ENCODE peak calls at places on chromosomes 7 and 10, in eight cellular contexts. One of them, this sample, is unnamed.
A peak's percentile ranks its signal among the peaks of the same experiment; 100 is the strongest.

GRCh38 chr10:26571655-26572054 is 125.8 kb upstream of the PDSS1 start:
- DNase-seq in right atrium auricular region: no peak
- DNase-seq in kidney: no peak
- DNase-seq in A549: no peak
- DNase-seq in tibial nerve: no peak
- DNase-seq in heart right ventricle: no peak
- DNase-seq in CD8-positive, alpha-beta memory T cell: no peak
- DNase-seq in right cardiac atrium: no peak
- DNase-seq in this sample: no peak

GRCh38 chr10:71838264-71839211 is 12.5 kb downstream of the PSAP start:
- DNase-seq in right atrium auricular region: no peak
- DNase-seq in kidney: peak; percentile 36
- DNase-seq in A549: no peak
- DNase-seq in tibial nerve: no peak
- DNase-seq in heart right ventricle: no peak
- DNase-seq in CD8-positive, alpha-beta memory T cell: no peak
- DNase-seq in right cardiac atrium: no peak
- DNase-seq in this sample: no peak

GRCh38 chr7:43015301-43015700 is 83.1 kb downstream of the MRPL32 start:
- DNase-seq in right atrium auricular region: no peak
- DNase-seq in kidney: no peak
- DNase-seq in A549: no peak
- DNase-seq in tibial nerve: no peak
- DNase-seq in heart right ventricle: no peak
- DNase-seq in CD8-positive, alpha-beta memory T cell: no peak
- DNase-seq in right cardiac atrium: no peak
- DNase-seq in this sample: no peak

GRCh38 chr10:119412244-119412750 is 130.2 kb downstream of the RGS10 start:
- DNase-seq in right atrium auricular region: peak; percentile 77
- DNase-seq in kidney: peak; percentile 95
- DNase-seq in A549: no peak
- DNase-seq in tibial nerve: peak; percentile 68
- DNase-seq in heart right ventricle: peak; percentile 84
- DNase-seq in CD8-positive, alpha-beta memory T cell: no peak
- DNase-seq in right cardiac atrium: peak; percentile 89
- DNase-seq in this sample: peak; percentile 84

GRCh38 chr7:99379043-99379577 is 4.6 kb downstream of the ARPC1B start:
- DNase-seq in right atrium auricular region: peak; percentile 86
- DNase-seq in kidney: no peak
- DNase-seq in A549: no peak
- DNase-seq in tibial nerve: peak; percentile 54
- DNase-seq in heart right ventricle: peak; percentile 47
- DNase-seq in CD8-positive, alpha-beta memory T cell: peak; percentile 67
- DNase-seq in right cardiac atrium: peak; percentile 78
- DNase-seq in this sample: peak; percentile 83

GRCh38 chr7:105402221-105403095 is 13.7 kb upstream of the SRPK2 start:
- DNase-seq in right atrium auricular region: no peak
- DNase-seq in kidney: no peak
- DNase-seq in A549: no peak
- DNase-seq in tibial nerve: no peak
- DNase-seq in heart right ventricle: no peak
- DNase-seq in CD8-positive, alpha-beta memory T cell: no peak
- DNase-seq in right cardiac atrium: no peak
- DNase-seq in this sample: no peak

GRCh38 chr10:63052083-63052482 is 81.0 kb upstream of the NRBF2 start:
- DNase-seq in right atrium auricular region: no peak
- DNase-seq in kidney: no peak
- DNase-seq in A549: no peak
- DNase-seq in tibial nerve: no peak
- DNase-seq in heart right ventricle: no peak
- DNase-seq in CD8-positive, alpha-beta memory T cell: no peak
- DNase-seq in right cardiac atrium: no peak
- DNase-seq in this sample: no peak

GRCh38 chr7:157646551-157646950 is 309.7 kb downstream of the DNAJB6 start:
- DNase-seq in right atrium auricular region: no peak
- DNase-seq in kidney: no peak
- DNase-seq in A549: no peak
- DNase-seq in tibial nerve: no peak
- DNase-seq in heart right ventricle: no peak
- DNase-seq in CD8-positive, alpha-beta memory T cell: no peak
- DNase-seq in right cardiac atrium: no peak
- DNase-seq in this sample: no peak

GRCh38 chr10:133151528-133151927 is 8.5 kb upstream of the KNDC1 start:
- DNase-seq in right atrium auricular region: no peak
- DNase-seq in kidney: no peak
- DNase-seq in A549: no peak
- DNase-seq in tibial nerve: no peak
- DNase-seq in heart right ventricle: no peak
- DNase-seq in CD8-positive, alpha-beta memory T cell: no peak
- DNase-seq in right cardiac atrium: no peak
- DNase-seq in this sample: no peak

GRCh38 chr7:42125321-42125720 is 111.7 kb downstream of the GLI3 start:
- DNase-seq in right atrium auricular region: no peak
- DNase-seq in kidney: no peak
- DNase-seq in A549: no peak
- DNase-seq in tibial nerve: no peak
- DNase-seq in heart right ventricle: no peak
- DNase-seq in CD8-positive, alpha-beta memory T cell: no peak
- DNase-seq in right cardiac atrium: no peak
- DNase-seq in this sample: no peak

GRCh38 chr10:86945361-86946214 is 11.8 kb downstream of the MMRN2 start:
- DNase-seq in right atrium auricular region: peak; percentile 61
- DNase-seq in kidney: peak; percentile 77
- DNase-seq in A549: no peak
- DNase-seq in tibial nerve: no peak
- DNase-seq in heart right ventricle: peak; percentile 21
- DNase-seq in CD8-positive, alpha-beta memory T cell: peak; percentile 28
- DNase-seq in right cardiac atrium: peak; percentile 60
- DNase-seq in this sample: no peak

GRCh38 chr10:123354521-123354920 is 200.3 kb downstream of the BUB3 start:
- DNase-seq in right atrium auricular region: no peak
- DNase-seq in kidney: no peak
- DNase-seq in A549: no peak
- DNase-seq in tibial nerve: no peak
- DNase-seq in heart right ventricle: no peak
- DNase-seq in CD8-positive, alpha-beta memory T cell: no peak
- DNase-seq in right cardiac atrium: no peak
- DNase-seq in this sample: no peak

GRCh38 chr7:133652547-133652946 is 399.7 kb downstream of the EXOC4 start:
- DNase-seq in right atrium auricular region: no peak
- DNase-seq in kidney: no peak
- DNase-seq in A549: no peak
- DNase-seq in tibial nerve: no peak
- DNase-seq in heart right ventricle: no peak
- DNase-seq in CD8-positive, alpha-beta memory T cell: no peak
- DNase-seq in right cardiac atrium: no peak
- DNase-seq in this sample: no peak

GRCh38 chr7:80145780-80146422 is 11.3 kb downstream of the GNAI1 start:
- DNase-seq in right atrium auricular region: no peak
- DNase-seq in kidney: no peak
- DNase-seq in A549: no peak
- DNase-seq in tibial nerve: no peak
- DNase-seq in heart right ventricle: no peak
- DNase-seq in CD8-positive, alpha-beta memory T cell: no peak
- DNase-seq in right cardiac atrium: no peak
- DNase-seq in this sample: no peak

GRCh38 chr7:127347567-127348246 is 44.8 kb downstream of the ZNF800 start:
- DNase-seq in right atrium auricular region: no peak
- DNase-seq in kidney: peak; percentile 87
- DNase-seq in A549: peak; percentile 69
- DNase-seq in tibial nerve: no peak
- DNase-seq in heart right ventricle: peak; percentile 70
- DNase-seq in CD8-positive, alpha-beta memory T cell: peak; percentile 74
- DNase-seq in right cardiac atrium: peak; percentile 64
- DNase-seq in this sample: peak; percentile 94

GRCh38 chr10:59582779-59583178 is 126.9 kb downstream of the SLC16A9 start:
- DNase-seq in right atrium auricular region: no peak
- DNase-seq in kidney: no peak
- DNase-seq in A549: no peak
- DNase-seq in tibial nerve: no peak
- DNase-seq in heart right ventricle: no peak
- DNase-seq in CD8-positive, alpha-beta memory T cell: no peak
- DNase-seq in right cardiac atrium: no peak
- DNase-seq in this sample: no peak

GRCh38 chr10:59587756-59588140 is 121.9 kb downstream of the SLC16A9 start:
- DNase-seq in right atrium auricular region: no peak
- DNase-seq in kidney: no peak
- DNase-seq in A549: no peak
- DNase-seq in tibial nerve: no peak
- DNase-seq in heart right ventricle: no peak
- DNase-seq in CD8-positive, alpha-beta memory T cell: no peak
- DNase-seq in right cardiac atrium: no peak
- DNase-seq in this sample: no peak

GRCh38 chr10:59586407-59586891 is 123.2 kb downstream of the SLC16A9 start:
- DNase-seq in right atrium auricular region: no peak
- DNase-seq in kidney: no peak
- DNase-seq in A549: no peak
- DNase-seq in tibial nerve: no peak
- DNase-seq in heart right ventricle: no peak
- DNase-seq in CD8-positive, alpha-beta memory T cell: no peak
- DNase-seq in right cardiac atrium: no peak
- DNase-seq in this sample: no peak

GRCh38 chr10:59587083-59587755 is 122.4 kb downstream of the SLC16A9 start:
- DNase-seq in right atrium auricular region: no peak
- DNase-seq in kidney: no peak
- DNase-seq in A549: no peak
- DNase-seq in tibial nerve: no peak
- DNase-seq in heart right ventricle: no peak
- DNase-seq in CD8-positive, alpha-beta memory T cell: no peak
- DNase-seq in right cardiac atrium: no peak
- DNase-seq in this sample: no peak

GRCh38 chr10:59585046-59585700 is 124.5 kb downstream of the SLC16A9 start:
- DNase-seq in right atrium auricular region: no peak
- DNase-seq in kidney: no peak
- DNase-seq in A549: no peak
- DNase-seq in tibial nerve: no peak
- DNase-seq in heart right ventricle: no peak
- DNase-seq in CD8-positive, alpha-beta memory T cell: no peak
- DNase-seq in right cardiac atrium: no peak
- DNase-seq in this sample: no peak
- H3K4me1 ChIP-seq in right atrium auricular region: no peaks in the 10 kb centered on the region
- H3K4me1 ChIP-seq in kidney: no peaks in the 10 kb centered on the region
- H3K4me1 ChIP-seq in A549: no peaks in the 10 kb centered on the region
- H3K4me1 ChIP-seq in tibial nerve: no peaks in the 10 kb centered on the region
- H3K4me1 ChIP-seq in heart right ventricle: no peaks in the 10 kb centered on the region
- H3K4me1 ChIP-seq in CD8-positive, alpha-beta memory T cell: no peaks in the 10 kb centered on the region
- H3K4me1 ChIP-seq in right cardiac atrium: no peaks in the 10 kb centered on the region
- H3K4me1 ChIP-seq in this sample: no peaks in the 10 kb centered on the region

DNA sequence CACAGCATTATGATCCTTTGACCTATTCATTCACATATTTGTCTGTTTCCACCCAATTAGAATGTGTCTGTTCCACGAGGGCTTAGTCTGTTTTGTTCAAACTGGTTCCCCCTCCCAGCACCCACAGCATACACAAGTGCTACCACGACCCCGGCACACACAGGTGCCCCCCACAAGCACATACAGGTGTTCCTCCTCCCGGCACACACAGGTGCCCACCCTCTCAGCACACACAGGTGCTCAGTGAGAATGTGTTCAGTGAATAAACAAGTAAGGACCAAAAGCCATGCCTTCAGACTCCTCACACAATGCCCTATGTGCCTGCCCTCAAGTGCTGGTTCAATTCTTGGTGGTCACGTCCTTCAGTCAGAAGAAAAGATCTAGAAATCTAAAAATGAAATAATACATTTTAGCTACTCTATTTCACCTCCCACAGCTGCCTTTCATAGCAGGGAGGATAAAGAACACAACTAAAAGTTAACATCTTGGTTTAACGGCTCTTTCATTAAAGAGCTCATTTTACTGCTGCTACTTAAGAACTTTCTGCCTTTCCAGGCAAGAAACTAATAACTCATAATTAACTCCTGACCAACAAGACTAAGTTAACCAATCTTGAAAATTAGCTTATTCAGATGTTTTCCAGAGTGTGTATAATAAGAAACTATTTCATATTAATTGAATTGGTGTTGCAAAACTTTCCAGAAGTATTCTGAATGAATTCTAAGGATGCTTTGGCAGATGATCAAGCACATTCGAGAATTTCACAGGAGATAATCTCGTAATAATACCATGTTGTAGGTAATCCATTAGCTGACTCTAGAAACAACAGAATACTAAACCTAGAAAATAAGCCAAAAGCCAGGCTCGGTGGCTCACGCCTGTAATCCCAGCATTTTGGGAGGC is 2.3 kb downstream of the DNMBP start:
- DNase-seq in right atrium auricular region: no peak
- DNase-seq in kidney: no peak
- DNase-seq in A549: no peak
- DNase-seq in tibial nerve: no peak
- DNase-seq in heart right ventricle: no peak
- DNase-seq in CD8-positive, alpha-beta memory T cell: no peak
- DNase-seq in right cardiac atrium: no peak
- DNase-seq in this sample: no peak
- H3K4me1 ChIP-seq in right atrium auricular region: no peaks in the 10 kb centered on the region
- H3K4me1 ChIP-seq in kidney: peaks cover 10% of the 10 kb centered on the region
- H3K4me1 ChIP-seq in A549: peaks cover 50% of the 10 kb centered on the region
- H3K4me1 ChIP-seq in tibial nerve: no peaks in the 10 kb centered on the region
- H3K4me1 ChIP-seq in heart right ventricle: peaks cover 42% of the 10 kb centered on the region
- H3K4me1 ChIP-seq in CD8-positive, alpha-beta memory T cell: peaks cover 13% of the 10 kb centered on the region
- H3K4me1 ChIP-seq in right cardiac atrium: peaks cover 9% of the 10 kb centered on the region
- H3K4me1 ChIP-seq in this sample: peaks cover 55% of the 10 kb centered on the region

GRCh38 chr10:75428434-75429158 is 2.8 kb upstream of the LRMDA start:
- DNase-seq in right atrium auricular region: no peak
- DNase-seq in kidney: no peak
- DNase-seq in A549: peak; percentile 78
- DNase-seq in tibial nerve: no peak
- DNase-seq in heart right ventricle: no peak
- DNase-seq in CD8-positive, alpha-beta memory T cell: no peak
- DNase-seq in right cardiac atrium: no peak
- DNase-seq in this sample: no peak
- H3K4me1 ChIP-seq in right atrium auricular region: no peaks in the 10 kb centered on the region
- H3K4me1 ChIP-seq in kidney: peaks cover 26% of the 10 kb centered on the region
- H3K4me1 ChIP-seq in A549: peaks cover 50% of the 10 kb centered on the region
- H3K4me1 ChIP-seq in tibial nerve: no peaks in the 10 kb centered on the region
- H3K4me1 ChIP-seq in heart right ventricle: peaks cover 53% of the 10 kb centered on the region
- H3K4me1 ChIP-seq in CD8-positive, alpha-beta memory T cell: no peaks in the 10 kb centered on the region
- H3K4me1 ChIP-seq in right cardiac atrium: peaks cover 3% of the 10 kb centered on the region
- H3K4me1 ChIP-seq in this sample: peaks cover 46% of the 10 kb centered on the region

GRCh38 chr7:77326131-77326530 is 90.0 kb downstream of the GSAP start:
- DNase-seq in right atrium auricular region: no peak
- DNase-seq in kidney: no peak
- DNase-seq in A549: no peak
- DNase-seq in tibial nerve: no peak
- DNase-seq in heart right ventricle: no peak
- DNase-seq in CD8-positive, alpha-beta memory T cell: no peak
- DNase-seq in right cardiac atrium: no peak
- DNase-seq in this sample: no peak

GRCh38 chr7:77328669-77329068 is 87.5 kb downstream of the GSAP start:
- DNase-seq in right atrium auricular region: no peak
- DNase-seq in kidney: no peak
- DNase-seq in A549: no peak
- DNase-seq in tibial nerve: no peak
- DNase-seq in heart right ventricle: no peak
- DNase-seq in CD8-positive, alpha-beta memory T cell: no peak
- DNase-seq in right cardiac atrium: no peak
- DNase-seq in this sample: no peak

GRCh38 chr7:77329466-77330168 is 86.5 kb downstream of the GSAP start:
- DNase-seq in right atrium auricular region: no peak
- DNase-seq in kidney: no peak
- DNase-seq in A549: no peak
- DNase-seq in tibial nerve: no peak
- DNase-seq in heart right ventricle: no peak
- DNase-seq in CD8-positive, alpha-beta memory T cell: no peak
- DNase-seq in right cardiac atrium: no peak
- DNase-seq in this sample: no peak

GRCh38 chr7:77327067-77327931 is 88.8 kb downstream of the GSAP start:
- DNase-seq in right atrium auricular region: peak; percentile 70
- DNase-seq in kidney: peak; percentile 78
- DNase-seq in A549: no peak
- DNase-seq in tibial nerve: no peak
- DNase-seq in heart right ventricle: peak; percentile 29
- DNase-seq in CD8-positive, alpha-beta memory T cell: no peak
- DNase-seq in right cardiac atrium: peak; percentile 46
- DNase-seq in this sample: no peak

GRCh38 chr7:77327932-77328628 is 88.1 kb downstream of the GSAP start:
- DNase-seq in right atrium auricular region: no peak
- DNase-seq in kidney: no peak
- DNase-seq in A549: no peak
- DNase-seq in tibial nerve: no peak
- DNase-seq in heart right ventricle: no peak
- DNase-seq in CD8-positive, alpha-beta memory T cell: no peak
- DNase-seq in right cardiac atrium: no peak
- DNase-seq in this sample: no peak
- H3K4me1 ChIP-seq in right atrium auricular region: no peaks in the 10 kb centered on the region
- H3K4me1 ChIP-seq in kidney: peaks cover 8% of the 10 kb centered on the region
- H3K4me1 ChIP-seq in A549: peaks cover 17% of the 10 kb centered on the region
- H3K4me1 ChIP-seq in tibial nerve: no peaks in the 10 kb centered on the region
- H3K4me1 ChIP-seq in heart right ventricle: peaks cover 51% of the 10 kb centered on the region
- H3K4me1 ChIP-seq in CD8-positive, alpha-beta memory T cell: peaks cover 38% of the 10 kb centered on the region
- H3K4me1 ChIP-seq in right cardiac atrium: peaks cover 15% of the 10 kb centered on the region
- H3K4me1 ChIP-seq in this sample: peaks cover 67% of the 10 kb centered on the region